ENCODE peak calls at places on chromosomes 2 and 18, in seven cellular contexts. W, S, B, C, P, Y and V are unnamed samples.

GRCh38 chr2:239308696-239309397 is 92.0 kb downstream of the HDAC4 start:
- DNase-seq in W (peak), S (peak), B (no peak), C (no peak), P (no peak), Y (no peak), V (peak)

GRCh38 chr2:97963880-97964279 is 31.9 kb downstream of the TMEM131 start:
- DNase-seq in W (peak), S (no peak), B (no peak), C (no peak), P (peak), Y (no peak), V (no peak)

GRCh38 chr18:75811156-75811555 is 383.7 kb upstream of the SMIM21 start:
- DNase-seq in W (no peak), S (no peak), B (no peak), C (peak), P (peak), Y (no peak), V (no peak)

GRCh38 chr2:50344509-50345106 is 687.3 kb downstream of the NRXN1 start:
- DNase-seq in W (no peak), S (no peak), B (no peak), C (peak), P (no peak), Y (no peak), V (peak)

GRCh38 chr2:205680067-205680466 is 2.2 kb upstream of the NRP2 start:
- DNase-seq in W (peak), S (peak), B (peak), C (peak), P (peak), Y (peak), V (peak)

GRCh38 chr2:43169091-43169936 is 57.1 kb downstream of the ZFP36L2 start:
- DNase-seq in W (no peak), S (no peak), B (no peak), C (no peak), P (no peak), Y (no peak), V (peak)

GRCh38 chr2:36235426-36235825 is 120.2 kb upstream of the CRIM1 start:
- DNase-seq in W (no peak), S (no peak), B (no peak), C (peak), P (no peak), Y (no peak), V (no peak)

GRCh38 chr18:79197531-79197930 is 128.3 kb downstream of the ATP9B start:
- DNase-seq in W (no peak), S (no peak), B (no peak), C (no peak), P (no peak), Y (no peak), V (no peak)

GRCh38 chr2:43609304-43609883 is 13.6 kb upstream of the THADA start:
- DNase-seq in W (peak), S (peak), B (no peak), C (peak), P (peak), Y (peak), V (peak)

GRCh38 chr2:219289537-219290361 is 10.6 kb downstream of the DNAJB2 start:
- DNase-seq in W (peak), S (peak), B (no peak), C (no peak), P (no peak), Y (no peak), V (no peak)

GRCh38 chr2:10765461-10765860 is 44.0 kb downstream of the ATP6V1C2 start:
- DNase-seq in W (no peak), S (no peak), B (no peak), C (no peak), P (peak), Y (no peak), V (no peak)

GRCh38 chr2:160719116-160719515 is 225.5 kb upstream of the RBMS1 start:
- DNase-seq in W (peak), S (peak), B (no peak), C (peak), P (peak), Y (no peak), V (no peak)

GRCh38 chr2:85368921-85369320 is 14.4 kb downstream of the ELMOD3 start:
- DNase-seq in W (no peak), S (no peak), B (no peak), C (no peak), P (no peak), Y (no peak), V (no peak)

GRCh38 chr2:50143822-50144575 is 887.9 kb downstream of the NRXN1 start:
- DNase-seq in W (no peak), S (peak), B (no peak), C (peak), P (peak), Y (peak), V (no peak)

GRCh38 chr2:240472078-240472790 is 36.8 kb downstream of the GPC1 start:
- DNase-seq in W (no peak), S (no peak), B (no peak), C (no peak), P (peak), Y (no peak), V (no peak)

GRCh38 chr2:29223851-29224692 is 108.9 kb downstream of the CLIP4 start:
- DNase-seq in W (peak), S (peak), B (no peak), C (no peak), P (peak), Y (no peak), V (no peak)

GRCh38 chr2:170157025-170157684 is 20.8 kb upstream of the MYO3B start:
- DNase-seq in W (peak), S (peak), B (no peak), C (peak), P (no peak), Y (no peak), V (no peak)
- H2BK5ac ChIP-seq in W (peak), S (no peak), B (no peak), C (no peak), P (no peak), Y (no peak), V (no peak)

DNA sequence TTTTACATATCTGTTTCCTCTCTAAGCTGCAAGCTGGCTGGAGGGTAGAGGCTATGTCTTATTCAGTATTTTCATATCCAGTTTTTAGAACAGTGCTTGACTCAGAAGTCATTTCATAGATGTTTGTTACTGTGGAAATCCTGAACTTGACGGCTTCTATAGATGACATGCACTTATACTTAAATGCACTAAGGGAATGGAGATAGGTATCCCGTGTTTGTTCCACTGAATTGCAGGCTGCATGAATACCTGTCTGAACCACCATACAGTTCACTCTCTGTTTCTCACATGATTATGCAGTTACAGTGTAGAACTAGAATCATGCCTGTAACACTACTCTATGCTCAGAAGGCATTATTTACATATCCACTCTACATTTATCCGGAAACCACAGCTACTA is 417.1 kb downstream of the MTX2 start:
- DNase-seq in W (no peak), S (no peak), B (no peak), C (no peak), P (no peak), Y (no peak), V (no peak)
- H2BK5ac ChIP-seq in W (no peak), S (no peak), B (no peak), C (no peak), P (no peak), Y (no peak), V (no peak)

GRCh38 chr2:3558205-3559014 is at the start of gene RNASEH1:
- DNase-seq in W (peak), S (peak), B (peak), C (peak), P (peak), Y (peak), V (peak)
- H2BK5ac ChIP-seq in W (peak), S (peak), B (peak), C (no peak), P (peak), Y (peak), V (no peak)

GRCh38 chr18:42364042-42364441 is 409.0 kb downstream of the PIK3C3 start:
- DNase-seq in W (no peak), S (no peak), B (no peak), C (no peak), P (no peak), Y (no peak), V (no peak)

GRCh38 chr18:42363446-42363845 is 408.4 kb downstream of the PIK3C3 start:
- DNase-seq in W (no peak), S (no peak), B (no peak), C (peak), P (no peak), Y (no peak), V (no peak)

GRCh38 chr18:42360716-42361115 is 405.7 kb downstream of the PIK3C3 start:
- DNase-seq in W (no peak), S (no peak), B (no peak), C (no peak), P (no peak), Y (no peak), V (no peak)

GRCh38 chr18:42365550-42365949 is 410.5 kb downstream of the PIK3C3 start:
- DNase-seq in W (no peak), S (peak), B (no peak), C (peak), P (peak), Y (no peak), V (no peak)
- H2BK5ac ChIP-seq in W (no peak), S (no peak), B (no peak), C (no peak), P (no peak), Y (no peak), V (no peak)

GRCh38 chr2:190802133-190802532 is 78.5 kb upstream of the GLS start:
- DNase-seq in W (no peak), S (no peak), B (no peak), C (peak), P (no peak), Y (peak), V (peak)

GRCh38 chr2:190804182-190804795 is 76.3 kb upstream of the GLS start:
- DNase-seq in W (peak), S (peak), B (no peak), C (no peak), P (no peak), Y (peak), V (no peak)

GRCh38 chr2:190800528-190800927 is 80.1 kb upstream of the GLS start:
- DNase-seq in W (peak), S (no peak), B (no peak), C (no peak), P (peak), Y (no peak), V (no peak)

GRCh38 chr2:190805126-190805525 is 75.5 kb upstream of the GLS start:
- DNase-seq in W (no peak), S (no peak), B (no peak), C (no peak), P (no peak), Y (no peak), V (no peak)

DNA sequence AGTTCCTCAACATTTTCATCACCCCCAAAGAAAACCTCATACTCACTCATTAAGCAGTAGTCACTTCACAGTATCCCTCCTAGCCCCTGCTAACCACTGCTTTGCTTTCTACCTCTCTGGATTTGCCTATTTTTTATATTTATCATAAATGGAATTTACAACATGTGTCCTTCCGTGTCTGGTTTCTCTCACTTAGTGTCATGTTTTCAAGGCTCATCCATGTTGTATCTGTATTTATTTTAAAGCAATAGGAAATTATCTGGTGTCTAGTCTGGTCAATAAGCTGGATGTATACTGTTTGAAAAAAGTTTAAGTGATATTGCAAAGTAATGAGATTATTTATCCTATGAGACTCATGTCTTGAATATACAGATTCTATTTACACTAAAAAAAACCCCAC is 77.8 kb upstream of the GLS start:
- DNase-seq in W (no peak), S (no peak), B (no peak), C (no peak), P (no peak), Y (no peak), V (no peak)
- H2BK5ac ChIP-seq in W (no peak), S (no peak), B (no peak), C (no peak), P (no peak), Y (no peak), V (no peak)

GRCh38 chr2:142088058-142088568 is 42.7 kb downstream of the LRP1B start:
- DNase-seq in W (no peak), S (no peak), B (no peak), C (no peak), P (no peak), Y (no peak), V (no peak)
- H2BK5ac ChIP-seq in W (no peak), S (no peak), B (no peak), C (no peak), P (no peak), Y (no peak), V (no peak)

DNA sequence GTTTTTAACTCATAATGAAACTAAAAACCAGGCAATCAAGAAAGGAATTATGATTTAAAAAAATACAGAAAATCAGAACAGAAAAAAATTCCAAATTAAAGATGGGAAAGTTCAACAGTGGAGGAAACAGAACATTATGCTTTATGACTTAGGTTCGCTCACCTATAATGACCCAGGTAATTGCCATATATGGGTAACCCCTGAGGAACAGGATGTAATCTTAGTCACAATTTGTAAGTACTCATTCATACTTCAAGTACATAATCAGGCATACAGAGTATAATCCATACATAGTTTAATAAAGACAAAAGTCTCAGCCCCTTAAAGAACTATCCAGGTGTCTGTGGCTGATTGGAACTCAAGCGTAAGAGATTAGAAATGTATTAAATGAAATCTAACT is 159.6 kb downstream of the AFF3 start:
- DNase-seq in W (no peak), S (no peak), B (no peak), C (no peak), P (no peak), Y (no peak), V (no peak)
- H2BK5ac ChIP-seq in W (no peak), S (no peak), B (no peak), C (no peak), P (no peak), Y (no peak), V (no peak)

DNA sequence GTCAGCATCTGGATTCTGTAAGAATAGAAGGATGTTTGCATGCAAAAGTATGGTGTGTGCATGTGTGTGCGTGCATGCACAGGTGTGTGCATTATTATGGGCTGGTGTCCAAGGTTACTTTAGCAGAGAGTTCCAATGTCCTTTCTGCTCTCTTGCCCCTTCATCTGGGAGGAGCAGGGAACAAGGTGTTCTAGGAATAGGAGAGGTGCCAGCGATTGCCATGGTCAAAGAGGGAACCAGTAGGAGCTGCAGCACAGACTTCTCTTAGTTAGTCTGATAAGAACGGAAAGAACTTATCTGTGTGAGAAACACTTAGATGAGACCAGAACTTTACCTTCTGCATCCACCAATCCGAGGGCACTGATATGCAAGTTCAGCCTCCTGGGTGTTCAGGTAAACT is 8.3 kb downstream of the GPR45 start:
- DNase-seq in W (no peak), S (no peak), B (no peak), C (no peak), P (no peak), Y (no peak), V (no peak)
- H2BK5ac ChIP-seq in W (no peak), S (peak), B (no peak), C (no peak), P (peak), Y (no peak), V (no peak)

GRCh38 chr2:77566131-77566530 is 44.0 kb upstream of the LRRTM4 start:
- DNase-seq in W (no peak), S (peak), B (no peak), C (peak), P (no peak), Y (no peak), V (no peak)

GRCh38 chr2:77571545-77571944 is 49.4 kb upstream of the LRRTM4 start:
- DNase-seq in W (no peak), S (no peak), B (no peak), C (no peak), P (no peak), Y (no peak), V (no peak)

GRCh38 chr2:77566582-77566981 is 44.4 kb upstream of the LRRTM4 start:
- DNase-seq in W (no peak), S (no peak), B (no peak), C (peak), P (peak), Y (no peak), V (no peak)

DNA sequence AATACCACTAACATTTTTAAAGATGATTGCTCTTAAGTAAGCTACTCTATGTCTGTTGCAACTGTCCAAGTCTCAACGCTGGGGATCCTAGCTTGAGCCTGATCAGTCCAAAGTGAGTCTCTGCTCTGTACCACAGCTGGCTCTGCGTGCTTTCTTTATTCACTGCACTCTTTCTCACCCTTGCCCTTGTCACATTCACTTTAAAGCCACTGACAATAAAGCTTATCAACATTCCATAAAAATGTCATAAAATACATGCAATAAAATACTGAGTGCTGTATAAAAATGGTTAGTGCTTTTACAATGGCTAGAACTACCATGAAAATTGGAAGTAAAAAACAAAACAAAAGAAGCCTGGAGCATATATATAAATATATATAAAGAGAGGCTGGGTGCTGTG is 45.5 kb upstream of the LRRTM4 start:
- DNase-seq in W (no peak), S (peak), B (no peak), C (no peak), P (no peak), Y (no peak), V (no peak)
- H2BK5ac ChIP-seq in W (no peak), S (no peak), B (no peak), C (no peak), P (no peak), Y (no peak), V (no peak)

GRCh38 chr2:5609191-5609590 is 83.0 kb upstream of the SOX11 start:
- DNase-seq in W (no peak), S (no peak), B (no peak), C (peak), P (no peak), Y (peak), V (peak)
- H2BK5ac ChIP-seq in W (no peak), S (no peak), B (no peak), C (no peak), P (no peak), Y (no peak), V (no peak)